ENCODE peak calls at places on chromosomes 13 and 19, in six cellular contexts. X is GM12892, P is H1, D is K562, G is SK-N-SH, C is GM12878. Y is an unnamed sample.

GRCh38 chr13:91526543-91527033 is 128.2 kb downstream of the GPC5 start:
- DNase-seq in X (no peak), P (no peak), D (no peak), G (no peak), C (no peak), Y (no peak)

GRCh38 chr19:29662278-29662603 is 3.0 kb upstream of the PLEKHF1 start:
- DNase-seq in X (no peak), P (no peak), D (no peak), G (no peak), C (no peak), Y (no peak)

GRCh38 chr19:3838661-3839060 is 30.2 kb downstream of the ZFR2 start:
- DNase-seq in X (no peak), P (no peak), D (no peak), G (peak), C (no peak), Y (no peak)

GRCh38 chr13:97573011-97573410 is 139.0 kb downstream of the RAP2A start:
- DNase-seq in X (no peak), P (no peak), D (no peak), G (no peak), C (no peak), Y (no peak)

GRCh38 chr13:38361551-38362262 is 12.1 kb downstream of the UFM1 start:
- DNase-seq in X (no peak), P (no peak), D (no peak), G (no peak), C (no peak), Y (no peak)

GRCh38 chr19:27392027-27392632 is 1820.8 kb downstream of the UQCRFS1 start:
- DNase-seq in X (no peak), P (no peak), D (no peak), G (no peak), C (no peak), Y (no peak)

GRCh38 chr19:55080121-55080914 is 4.6 kb downstream of the EPS8L1 start:
- DNase-seq in X (no peak), P (no peak), D (peak), G (peak), C (no peak), Y (no peak)

GRCh38 chr19:11291415-11291814 is 4.5 kb upstream of the TSPAN16 start:
- DNase-seq in X (no peak), P (no peak), D (no peak), G (no peak), C (no peak), Y (no peak)

GRCh38 chr19:2081873-2082810 is 14.0 kb downstream of the MOB3A start:
- DNase-seq in X (no peak), P (no peak), D (no peak), G (peak), C (no peak), Y (no peak)

GRCh38 chr19:9823816-9824215 is 3.9 kb upstream of the UBL5 start:
- DNase-seq in X (no peak), P (no peak), D (no peak), G (no peak), C (no peak), Y (no peak)

GRCh38 chr13:30126903-30127428 is 180.4 kb downstream of the KATNAL1 start:
- DNase-seq in X (no peak), P (no peak), D (no peak), G (no peak), C (no peak), Y (no peak)

GRCh38 chr13:20156711-20157110 is 4.1 kb downstream of the GJA3 start:
- DNase-seq in X (no peak), P (no peak), D (no peak), G (no peak), C (no peak), Y (no peak)

GRCh38 chr13:53343345-53343744 is 314.7 kb downstream of the OLFM4 start:
- DNase-seq in X (no peak), P (peak), D (no peak), G (no peak), C (no peak), Y (no peak)

GRCh38 chr13:25927966-25928365 is 123.8 kb downstream of the SHISA2 start:
- DNase-seq in X (no peak), P (no peak), D (no peak), G (no peak), C (no peak), Y (no peak)

GRCh38 chr13:99416411-99417121 is 84.7 kb upstream of the TM9SF2 start:
- DNase-seq in X (no peak), P (no peak), D (no peak), G (no peak), C (no peak), Y (no peak)

GRCh38 chr19:46932346-46932745 is 71.5 kb downstream of the ARHGAP35 start:
- DNase-seq in X (no peak), P (no peak), D (no peak), G (no peak), C (no peak), Y (no peak)

GRCh38 chr13:25690582-25690981 is 318.8 kb downstream of the ATP8A2 start:
- DNase-seq in X (no peak), P (no peak), D (no peak), G (no peak), C (no peak), Y (no peak)

GRCh38 chr19:29062486-29063435 is 150.2 kb downstream of the UQCRFS1 start:
- DNase-seq in X (no peak), P (no peak), D (no peak), G (no peak), C (no peak), Y (no peak)

GRCh38 chr13:77544365-77544764 is 8.9 kb downstream of the SCEL start:
- DNase-seq in X (no peak), P (no peak), D (no peak), G (peak), C (no peak), Y (no peak)

GRCh38 chr19:1245884-1246816 is 2.2 kb upstream of the MIDN start:
- DNase-seq in X (no peak), P (no peak), D (no peak), G (no peak), C (no peak), Y (no peak)

GRCh38 chr19:32642771-32643170 is 32.2 kb downstream of the ANKRD27 start:
- DNase-seq in X (no peak), P (no peak), D (no peak), G (no peak), C (no peak), Y (no peak)

GRCh38 chr19:32020538-32020937 is 324.9 kb upstream of the ZNF507 start:
- DNase-seq in X (no peak), P (no peak), D (no peak), G (no peak), C (no peak), Y (no peak)

GRCh38 chr19:41997121-41997850 is 3.3 kb upstream of the ATP1A3 start:
- DNase-seq in X (peak), P (no peak), D (peak), G (peak), C (no peak), Y (peak)

GRCh38 chr19:15353908-15354307 is 21.6 kb upstream of the BRD4 start:
- DNase-seq in X (no peak), P (no peak), D (no peak), G (no peak), C (no peak), Y (no peak)

GRCh38 chr19:31274964-31275319 is 74.3 kb downstream of the TSHZ3 start:
- DNase-seq in X (no peak), P (no peak), D (no peak), G (no peak), C (no peak), Y (no peak)

GRCh38 chr19:28350037-28350436 is 862.9 kb downstream of the UQCRFS1 start:
- DNase-seq in X (no peak), P (no peak), D (no peak), G (no peak), C (no peak), Y (no peak)

GRCh38 chr13:112680741-112681360 is 9.0 kb upstream of the ATP11A start:
- DNase-seq in X (no peak), P (no peak), D (no peak), G (no peak), C (no peak), Y (no peak)

GRCh38 chr19:3350014-3350663 is 16.2 kb upstream of the NFIC start:
- DNase-seq in X (no peak), P (no peak), D (no peak), G (no peak), C (no peak), Y (no peak)

GRCh38 chr19:6713773-6714692 is 6.4 kb downstream of the C3 start:
- DNase-seq in X (no peak), P (no peak), D (no peak), G (no peak), C (no peak), Y (no peak)

GRCh38 chr13:45082964-45083363 is 37.3 kb upstream of the GTF2F2 start:
- DNase-seq in X (no peak), P (no peak), D (no peak), G (no peak), C (no peak), Y (no peak)

GRCh38 chr19:19820774-19821315 is 705 bp downstream of the ZNF506 start:
- DNase-seq in X (no peak), P (no peak), D (no peak), G (no peak), C (no peak), Y (no peak)

GRCh38 chr13:70755411-70755810 is 647.2 kb upstream of the KLHL1 start:
- DNase-seq in X (no peak), P (no peak), D (no peak), G (no peak), C (no peak), Y (no peak)

GRCh38 chr19:18789883-18790565 is 1.1 kb downstream of the COMP start:
- DNase-seq in X (no peak), P (peak), D (peak), G (peak), C (no peak), Y (no peak)

GRCh38 chr19:2413159-2413558 is 14.2 kb downstream of the TIMM13 start:
- DNase-seq in X (no peak), P (no peak), D (no peak), G (no peak), C (no peak), Y (no peak)

GRCh38 chr19:12137541-12137940 is 2.6 kb downstream of the ZNF20 start:
- DNase-seq in X (no peak), P (no peak), D (peak), G (no peak), C (no peak), Y (no peak)

DNA sequence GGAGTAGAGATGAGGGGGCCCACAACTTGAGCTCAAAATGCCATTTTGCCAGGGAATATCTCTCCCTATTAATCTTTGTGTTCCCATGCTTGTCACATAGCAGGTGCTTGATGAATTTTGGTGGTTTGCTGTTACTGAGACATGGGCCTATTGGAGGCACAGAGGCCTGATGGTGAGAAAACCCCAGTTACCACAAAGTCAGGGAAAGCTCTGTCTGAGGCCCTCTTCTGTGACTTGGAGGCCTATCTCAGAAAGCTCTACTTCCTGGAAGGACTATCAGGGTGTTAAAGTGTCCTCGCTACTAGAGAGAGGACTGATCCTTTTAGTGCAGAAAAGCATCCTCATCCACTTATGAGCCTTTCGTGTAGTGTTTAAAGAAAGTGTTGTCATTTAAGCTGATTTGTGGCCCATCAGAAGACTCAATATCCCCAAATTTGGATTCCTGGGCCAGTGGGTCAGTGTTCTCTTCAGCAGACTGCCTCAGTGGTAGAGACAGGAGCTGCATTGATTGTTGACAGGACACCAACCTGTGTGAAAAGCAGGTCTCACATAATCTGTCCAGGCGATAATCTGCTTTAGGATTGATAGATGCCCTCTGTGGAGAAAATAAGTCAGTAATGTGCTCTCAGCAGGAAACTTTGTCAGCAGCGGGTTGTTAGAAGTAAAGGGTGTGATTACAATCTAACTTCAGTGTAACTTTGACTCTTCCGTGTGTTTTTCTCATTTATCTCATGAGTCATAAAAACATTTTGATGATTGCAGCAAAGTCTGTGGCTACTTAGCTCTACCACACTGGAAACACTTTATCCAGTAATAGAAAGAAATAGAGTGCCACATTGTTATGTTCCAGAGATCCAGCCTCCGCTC is 121.0 kb downstream of the AKAP11 start:
- DNase-seq in X (no peak), P (no peak), D (no peak), G (no peak), C (no peak), Y (no peak)
- TF ChIP-seq TAF1 in X (no peak), P (no peak), D (no peak), G (no peak), C (peak), Y (no peak)

GRCh38 chr13:113784645-113785024 is 25.6 kb downstream of the TMEM255B start:
- DNase-seq in X (no peak), P (no peak), D (no peak), G (no peak), C (no peak), Y (no peak)
- TF ChIP-seq TAF1 in X (no peak), P (no peak), D (no peak), G (no peak), C (no peak), Y (no peak)

GRCh38 chr19:48206402-48207093 is 36.1 kb downstream of the ZSWIM9 start:
- DNase-seq in X (no peak), P (no peak), D (peak), G (no peak), C (no peak), Y (no peak)

GRCh38 chr19:48203794-48204628 is 33.5 kb downstream of the ZSWIM9 start:
- DNase-seq in X (peak), P (peak), D (peak), G (peak), C (peak), Y (peak)

DNA sequence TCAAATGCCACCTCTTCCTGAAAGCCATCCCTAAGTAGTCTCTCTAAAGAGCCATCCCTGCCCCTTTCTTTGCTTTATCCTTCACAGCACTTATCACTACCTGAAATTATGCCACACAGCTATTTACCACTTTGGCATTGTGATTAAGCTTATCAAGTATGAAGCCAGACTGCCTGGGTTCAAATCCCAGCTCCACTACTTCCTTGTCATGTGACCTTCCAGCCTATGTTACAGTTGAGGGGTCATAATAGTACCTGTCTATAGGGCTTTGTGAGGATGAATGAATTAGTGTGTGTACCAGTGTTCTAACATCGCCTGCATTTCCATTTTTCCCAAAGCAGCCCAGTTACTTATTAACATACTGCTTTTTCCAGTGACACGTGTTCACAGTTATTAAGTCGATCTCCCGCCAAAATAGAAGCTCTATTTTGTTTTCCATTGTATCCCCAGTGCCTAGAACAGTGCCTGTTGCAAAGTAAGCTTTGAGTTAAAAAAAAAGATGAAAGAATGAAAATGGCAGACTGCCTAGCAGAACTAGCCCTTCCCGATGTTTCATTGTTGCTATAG is 32.8 kb downstream of the ZSWIM9 start:
- DNase-seq in X (no peak), P (no peak), D (peak), G (no peak), C (no peak), Y (no peak)
- TF ChIP-seq TAF1 in X (no peak), P (no peak), D (no peak), G (no peak), C (no peak), Y (no peak)

GRCh38 chr13:57553932-57554331 is 77.6 kb upstream of the PCDH17 start:
- DNase-seq in X (no peak), P (no peak), D (no peak), G (no peak), C (no peak), Y (no peak)

GRCh38 chr13:57546942-57547341 is 84.6 kb upstream of the PCDH17 start:
- DNase-seq in X (no peak), P (no peak), D (no peak), G (no peak), C (no peak), Y (no peak)

GRCh38 chr13:57557979-57558529 is 73.5 kb upstream of the PCDH17 start:
- DNase-seq in X (no peak), P (no peak), D (no peak), G (peak), C (no peak), Y (no peak)

DNA sequence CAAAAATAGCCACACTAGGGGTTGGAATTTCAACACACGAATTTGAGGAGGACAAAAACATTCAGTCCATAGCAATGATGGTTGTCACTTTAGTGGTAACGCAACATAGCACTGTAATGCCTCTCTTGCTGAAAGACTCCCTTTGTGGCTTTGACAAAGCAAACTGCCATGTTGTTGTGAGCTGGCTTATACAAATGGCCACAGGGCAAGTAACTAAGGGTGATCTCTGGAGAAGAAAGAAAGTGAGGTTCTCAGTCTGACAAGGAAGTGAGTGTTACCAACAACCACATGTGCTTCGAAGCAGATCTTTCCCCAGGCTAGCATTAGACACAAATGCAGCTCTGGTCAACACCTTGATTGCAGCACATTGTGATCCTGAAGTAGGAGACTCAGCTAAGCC is 79.1 kb upstream of the PCDH17 start:
- DNase-seq in X (no peak), P (no peak), D (no peak), G (no peak), C (no peak), Y (no peak)
- TF ChIP-seq TAF1 in X (no peak), P (no peak), D (no peak), G (no peak), C (no peak), Y (no peak)

Y was measured in GM12891.